ENCODE peak calls at places on chromosomes 13 and 19, in four cellular contexts. H is K562, Q is HCT116, K is H1. M is an unnamed sample.

GRCh38 chr19:4913996-4914735 is 4.9 kb downstream of the UHRF1 start:
- DNase-seq in H (no peak), Q (no peak), K (no peak), M (no peak)

GRCh38 chr19:18224525-18225354 is 1.5 kb downstream of the PDE4C start:
- DNase-seq in H (peak; percentile 97), Q (peak; percentile 99), K (peak; percentile 99), M (peak; percentile 95)

GRCh38 chr19:4474504-4475136 is 2.5 kb downstream of the HDGFL2 start:
- DNase-seq in H (peak; percentile 38), Q (no peak), K (peak; percentile 79), M (peak; percentile 48)

GRCh38 chr19:10288662-10289166 is 1.0 kb upstream of the ICAM5 start:
- DNase-seq in H (peak; percentile 94), Q (peak; percentile 74), K (peak; percentile 79), M (no peak)

GRCh38 chr19:56838680-56838929 is 1.9 kb downstream of the PEG3 start:
- DNase-seq in H (no peak), Q (no peak), K (no peak), M (no peak)

GRCh38 chr13:21595546-21595822 is 8.5 kb downstream of the MICU2 start:
- DNase-seq in H (no peak), Q (no peak), K (no peak), M (peak; percentile 16)

GRCh38 chr13:31067416-31068118 is 94.1 kb downstream of the HSPH1 start:
- DNase-seq in H (no peak), Q (no peak), K (no peak), M (no peak)

GRCh38 chr19:5059191-5059579 is 90.3 kb downstream of the KDM4B start:
- DNase-seq in H (no peak), Q (no peak), K (no peak), M (no peak)

GRCh38 chr13:80399340-80400163 is 58.6 kb upstream of the SPRY2 start:
- DNase-seq in H (no peak), Q (no peak), K (no peak), M (peak; percentile 63)

GRCh38 chr13:50079278-50080157 is 64.3 kb downstream of the KCNRG start:
- DNase-seq in H (no peak), Q (no peak), K (no peak), M (no peak)

GRCh38 chr19:18385675-18386542 is at the start of gene GDF15:
- DNase-seq in H (peak; percentile 97), Q (peak; percentile 90), K (peak; percentile 90), M (peak; percentile 66)

GRCh38 chr19:33486936-33487793 is 34.4 kb downstream of the PEPD start:
- DNase-seq in H (no peak), Q (no peak), K (no peak), M (no peak)

GRCh38 chr19:19049406-19049805 is 14.4 kb upstream of the SLC25A42 start:
- DNase-seq in H (no peak), Q (no peak), K (no peak), M (no peak)

GRCh38 chr19:40141546-40141945 is 49.7 kb upstream of the MAP3K10 start:
- DNase-seq in H (no peak), Q (no peak), K (no peak), M (no peak)

GRCh38 chr19:9610484-9611113 is 10.4 kb downstream of the ZNF561 start:
- DNase-seq in H (no peak), Q (no peak), K (no peak), M (no peak)

GRCh38 chr19:50007947-50008346 is 17.2 kb downstream of the VRK3 start:
- DNase-seq in H (no peak), Q (no peak), K (no peak), M (no peak)

GRCh38 chr19:43956827-43957226 is 5.8 kb downstream of the ZNF221 start:
- DNase-seq in H (no peak), Q (no peak), K (no peak), M (no peak)

GRCh38 chr19:23002690-23003422 is at the start of gene ZNF728:
- DNase-seq in H (peak; percentile 20), Q (no peak), K (no peak), M (no peak)

DNA sequence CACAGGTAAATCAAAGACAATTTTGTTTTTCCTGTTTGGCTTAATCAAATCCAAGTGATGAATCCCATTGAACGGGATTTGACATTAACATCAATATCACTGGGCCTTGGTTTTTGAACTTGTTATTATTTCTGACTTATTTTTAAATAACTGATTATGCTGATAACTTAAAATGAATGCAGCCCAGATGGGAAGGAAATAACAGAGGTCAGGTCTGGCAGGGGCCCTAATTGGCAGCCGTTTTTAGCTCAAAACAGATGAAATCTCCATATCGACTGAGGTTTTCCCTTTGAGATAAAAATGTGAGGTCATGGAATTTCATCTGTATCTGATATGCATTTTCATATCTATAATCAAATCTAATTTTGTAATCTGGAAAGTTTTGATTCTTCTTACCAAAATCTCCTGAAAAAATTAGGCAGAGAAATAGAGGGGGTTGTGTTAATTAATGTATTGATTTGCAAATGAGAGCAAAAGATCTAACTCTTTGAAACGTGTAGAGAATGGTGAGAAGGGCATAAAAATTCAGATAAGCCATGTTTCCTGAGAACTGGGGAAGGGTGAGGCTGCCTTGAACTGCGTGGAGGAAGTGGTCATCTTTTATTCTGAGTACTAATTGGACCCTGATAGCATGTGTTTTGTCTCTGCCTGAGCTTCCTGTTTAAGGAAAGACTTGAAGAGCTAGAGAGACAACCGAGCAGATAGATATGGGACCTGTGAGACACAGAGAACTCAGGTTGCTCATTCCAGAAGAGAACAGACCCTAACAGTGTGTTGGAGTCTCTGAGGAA is 98.2 kb upstream of the C1QTNF9B start:
- DNase-seq in H (no peak), Q (no peak), K (no peak), M (no peak)
- TF ChIP-seq JUND in H (no peak), Q (no peak), K (no peak), M (no peak)

GRCh38 chr19:48660854-48661731 is 11.7 kb downstream of the NTN5 start:
- DNase-seq in H (peak; percentile 94), Q (peak; percentile 95), K (peak; percentile 84), M (peak; percentile 89)

GRCh38 chr19:48661746-48662145 is 11.1 kb downstream of the NTN5 start:
- DNase-seq in H (no peak), Q (no peak), K (no peak), M (no peak)

GRCh38 chr19:48658483-48658882 is 12.5 kb upstream of the CA11 start:
- DNase-seq in H (no peak), Q (no peak), K (no peak), M (no peak)

GRCh38 chr19:48656840-48657474 is 11.0 kb upstream of the CA11 start:
- DNase-seq in H (no peak), Q (no peak), K (no peak), M (no peak)

DNA sequence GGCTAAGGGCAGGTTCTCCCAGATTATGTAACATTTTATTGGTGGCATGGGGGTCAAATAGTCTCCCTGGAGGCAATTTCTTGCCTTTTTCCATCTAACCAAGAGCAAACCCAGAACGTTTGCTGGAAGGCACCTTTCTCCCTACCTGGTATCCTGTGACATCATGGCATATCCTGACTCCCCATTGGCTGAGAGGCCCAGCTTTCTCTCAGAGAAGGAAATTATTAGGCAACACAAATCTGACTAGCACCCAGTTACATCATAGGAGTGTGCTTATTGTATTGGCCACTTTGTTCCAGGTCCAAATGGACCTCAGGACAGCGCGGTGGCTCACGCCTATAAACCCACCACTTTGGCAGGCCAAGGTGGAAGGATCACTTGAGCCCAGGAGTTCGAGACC is 13.0 kb downstream of the NTN5 start:
- DNase-seq in H (no peak), Q (no peak), K (no peak), M (peak; percentile 90)
- TF ChIP-seq JUND in H (no peak), Q (no peak), K (no peak), M (no peak)

GRCh38 chr13:99434258-99434788 is 66.9 kb upstream of the TM9SF2 start:
- DNase-seq in H (peak; percentile 69), Q (no peak), K (no peak), M (no peak)
- TF ChIP-seq JUND in H (peak; percentile 79), Q (no peak), K (no peak), M (no peak)

DNA sequence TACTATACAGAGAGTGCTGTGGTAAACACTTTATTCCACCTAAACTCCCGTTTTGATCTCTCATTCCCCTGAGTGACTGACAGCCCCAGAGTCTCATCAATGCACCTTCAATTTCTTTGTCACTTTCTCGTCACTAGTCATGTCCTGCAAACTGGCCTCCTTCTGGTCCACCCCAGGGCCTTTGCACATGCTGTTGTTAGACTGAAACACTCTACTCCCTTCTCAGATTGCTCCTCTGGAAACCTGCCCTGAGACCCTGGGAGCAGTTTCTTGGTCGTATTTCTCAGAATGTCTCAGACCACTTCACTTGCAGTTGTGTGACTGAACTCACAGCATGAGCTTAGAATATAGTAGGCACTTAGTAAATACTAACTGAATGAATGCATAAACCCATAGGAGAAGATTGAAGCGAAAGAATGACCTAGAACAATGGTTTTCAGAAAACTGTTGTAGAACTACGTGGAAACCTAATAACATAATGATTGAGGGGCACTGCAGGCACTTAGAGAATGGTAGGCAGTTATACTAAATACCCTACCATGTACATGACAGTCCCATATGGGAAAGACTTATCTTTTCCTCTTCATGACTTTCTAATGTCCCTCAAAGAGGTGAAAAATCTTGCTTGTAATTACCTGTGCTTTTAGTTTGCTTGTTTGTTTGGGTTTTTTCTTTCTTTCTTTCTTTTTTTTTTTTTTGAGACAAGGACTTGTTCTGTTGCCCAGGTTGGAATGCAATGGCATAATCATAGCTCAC is 144.8 kb downstream of the IER2 start:
- DNase-seq in H (no peak), Q (no peak), K (no peak), M (no peak)
- TF ChIP-seq JUND in H (no peak), Q (no peak), K (no peak), M (no peak)

DNA sequence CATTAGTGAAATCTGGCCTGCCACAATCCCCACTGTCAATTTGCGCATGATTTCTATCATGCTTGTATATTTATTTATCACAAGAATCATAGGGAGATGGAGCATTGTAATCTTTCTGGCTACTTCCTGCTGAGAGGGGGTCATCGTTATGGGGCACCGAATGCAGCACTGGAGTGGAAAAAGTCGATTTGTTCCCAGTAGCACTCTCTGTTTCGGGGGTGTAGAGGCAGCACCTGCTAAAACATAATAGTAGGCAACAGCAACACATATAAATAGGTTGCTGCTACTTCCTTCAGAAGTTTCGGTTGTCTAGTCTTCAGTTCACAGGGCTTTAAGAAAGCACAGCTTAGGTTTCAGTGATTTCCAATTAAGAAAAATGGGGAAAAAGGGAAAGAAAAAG is 23.4 kb upstream of the CEACAM21 start:
- DNase-seq in H (no peak), Q (no peak), K (no peak), M (no peak)
- TF ChIP-seq JUND in H (no peak), Q (no peak), K (no peak), M (no peak)